ENCODE peak calls at places on chromosomes 13 and 19, in nine cellular contexts. H is tibial nerve, D is ovary, I is A549, R is body of pancreas, Q is spleen, K is transverse colon, Y is breast epithelium, M is thyroid gland. O is an unnamed sample.
A peak's percentile ranks its signal among the peaks of the same experiment; 100 is the strongest.

GRCh38 chr13:37870895-37871550 is 1.5 kb upstream of the TRPC4 start:
- DNase-seq in H (no peak), D (no peak), I (no peak), R (no peak), Q (no peak), K (no peak), Y (no peak), M (no peak), O (no peak)

GRCh38 chr19:17706750-17707181 is 12.5 kb upstream of the MAP1S start:
- DNase-seq in H (no peak), D (no peak), I (no peak), R (no peak), Q (no peak), K (no peak), Y (no peak), M (no peak), O (no peak)

GRCh38 chr19:6730153-6730804 is 7.1 kb downstream of the GPR108 start:
- DNase-seq in H (peak; percentile 86), D (peak; percentile 89), I (peak; percentile 49), R (peak; percentile 78), Q (no peak), K (peak; percentile 94), Y (no peak), M (peak; percentile 31), O (no peak)

GRCh38 chr19:44988896-44989563 is 12.2 kb upstream of the RELB start:
- DNase-seq in H (peak; percentile 24), D (peak; percentile 69), I (peak; percentile 85), R (peak; percentile 69), Q (peak; percentile 89), K (peak; percentile 80), Y (no peak), M (peak; percentile 57), O (peak; percentile 68)

GRCh38 chr19:7605490-7606222 is 10.0 kb downstream of the CAMSAP3 start:
- DNase-seq in H (no peak), D (no peak), I (no peak), R (no peak), Q (no peak), K (no peak), Y (no peak), M (no peak), O (no peak)

GRCh38 chr13:80048802-80049201 is 292.1 kb downstream of the SPRY2 start:
- DNase-seq in H (peak; percentile 70), D (peak; percentile 59), I (peak; percentile 11), R (peak; percentile 44), Q (peak; percentile 84), K (peak; percentile 59), Y (no peak), M (peak; percentile 86), O (peak; percentile 90)

GRCh38 chr13:44365008-44365407 is 8.6 kb upstream of the SERP2 start:
- DNase-seq in H (no peak), D (no peak), I (no peak), R (no peak), Q (no peak), K (no peak), Y (no peak), M (no peak), O (no peak)

GRCh38 chr13:94195715-94196114 is 283.8 kb downstream of the DCT start:
- DNase-seq in H (no peak), D (no peak), I (no peak), R (no peak), Q (no peak), K (no peak), Y (no peak), M (no peak), O (no peak)

GRCh38 chr13:79406597-79406908 is 498 bp upstream of the RBM26 start:
- DNase-seq in H (no peak), D (no peak), I (no peak), R (no peak), Q (no peak), K (no peak), Y (no peak), M (no peak), O (no peak)

GRCh38 chr19:46355991-46356669 is 9.2 kb downstream of the PPP5C start:
- DNase-seq in H (no peak), D (no peak), I (no peak), R (no peak), Q (no peak), K (no peak), Y (no peak), M (no peak), O (no peak)

GRCh38 chr19:55962186-55962585 is 14.6 kb downstream of the NLRP8 start:
- DNase-seq in H (no peak), D (no peak), I (no peak), R (no peak), Q (no peak), K (no peak), Y (no peak), M (no peak), O (no peak)

GRCh38 chr19:45376045-45376724 is 5.8 kb upstream of the ERCC2 start:
- DNase-seq in H (no peak), D (no peak), I (peak; percentile 64), R (peak; percentile 54), Q (no peak), K (no peak), Y (no peak), M (peak; percentile 96), O (peak; percentile 66)

GRCh38 chr19:47680858-47681332 is 32.3 kb upstream of the EHD2 start:
- DNase-seq in H (no peak), D (no peak), I (no peak), R (no peak), Q (no peak), K (no peak), Y (no peak), M (no peak), O (peak; percentile 46)

GRCh38 chr13:41139296-41139966 is 6.8 kb upstream of the KBTBD6 start:
- DNase-seq in H (no peak), D (no peak), I (no peak), R (no peak), Q (no peak), K (no peak), Y (no peak), M (no peak), O (no peak)

GRCh38 chr19:17949956-17950309 is 17.0 kb upstream of the KCNN1 start:
- DNase-seq in H (no peak), D (no peak), I (no peak), R (no peak), Q (peak; percentile 62), K (no peak), Y (no peak), M (no peak), O (no peak)

GRCh38 chr13:67277581-67277980 is 47.4 kb upstream of the PCDH9 start:
- DNase-seq in H (no peak), D (no peak), I (no peak), R (no peak), Q (no peak), K (no peak), Y (no peak), M (no peak), O (no peak)

DNA sequence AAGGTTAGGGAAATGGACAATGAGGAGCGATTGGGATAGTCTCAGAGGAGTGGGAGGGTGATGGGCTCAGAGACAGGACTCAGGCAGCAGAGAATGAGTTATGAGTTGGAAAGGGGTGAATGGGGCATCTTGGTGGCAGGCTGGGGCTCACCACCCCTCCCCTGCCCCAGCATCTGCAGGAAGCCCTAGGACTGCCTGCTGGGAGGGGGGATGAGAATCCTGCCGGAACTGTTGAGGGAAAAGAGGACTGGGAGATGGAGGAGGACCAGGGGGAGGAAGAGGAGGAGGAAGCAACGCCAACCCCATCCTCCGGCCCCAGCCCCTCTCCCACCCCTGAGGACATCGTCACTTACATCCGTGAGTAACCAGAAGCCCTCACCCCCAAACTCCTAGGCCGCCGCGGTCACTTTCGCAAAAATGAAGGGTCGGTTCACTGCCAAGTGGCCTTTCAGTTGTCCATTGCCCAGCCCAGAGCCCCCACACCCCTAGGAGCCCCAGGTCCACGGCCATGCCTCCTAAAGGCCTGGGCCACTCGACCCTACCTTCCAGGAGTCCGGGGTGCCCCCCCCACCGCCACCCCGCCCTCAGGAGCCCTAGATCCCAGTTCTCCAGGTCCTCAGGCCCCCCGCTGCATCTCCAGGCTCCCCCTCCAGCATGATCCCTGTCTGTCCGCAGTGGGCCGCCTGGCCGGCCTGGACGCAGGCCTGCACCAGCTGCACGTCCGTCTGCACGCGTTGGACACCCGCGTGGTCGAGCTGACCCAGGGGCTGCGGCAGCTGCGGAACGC is 764 bp downstream of the CLEC11A start:
- DNase-seq in H (no peak), D (no peak), I (no peak), R (no peak), Q (no peak), K (no peak), Y (no peak), M (no peak), O (no peak)
- H3K27ac ChIP-seq in H (peak overlapping the region; percentile 69), D (no peak overlapping the region), I (peak overlapping the region; percentile 86), R (peak overlapping the region; percentile 79), Q (no peak overlapping the region), K (peak overlapping the region; percentile 83), Y (peak overlapping the region; percentile 89), M (peak overlapping the region; percentile 34), O (peak overlapping the region; percentile 80)

GRCh38 chr19:54415901-54416621 is 797 bp downstream of the TTYH1 start:
- DNase-seq in H (no peak), D (no peak), I (no peak), R (no peak), Q (no peak), K (no peak), Y (no peak), M (no peak), O (no peak)
- H3K4me3 ChIP-seq in H (peak overlapping the region; percentile 21), D (no peak overlapping the region), I (no peak overlapping the region), R (no peak overlapping the region), Q (no peak overlapping the region), K (no peak overlapping the region), Y (no peak overlapping the region), M (no peak overlapping the region), O (peak overlapping the region; percentile 41)

GRCh38 chr19:51326216-51327065 is 15.0 kb downstream of the IGLON5 start:
- DNase-seq in H (no peak), D (no peak), I (no peak), R (no peak), Q (no peak), K (no peak), Y (no peak), M (no peak), O (no peak)
- TF ChIP-seq POLR2A in H (no peak), D (no peak), I (no peak), R (no peak), Q (no peak), K (no peak), Y (no peak), M (no peak), O (no peak)

GRCh38 chr19:38506375-38506722 is 72.9 kb downstream of the RYR1 start:
- DNase-seq in H (no peak), D (no peak), I (no peak), R (no peak), Q (no peak), K (no peak), Y (no peak), M (no peak), O (no peak)

GRCh38 chr19:38508507-38508906 is 75.0 kb downstream of the RYR1 start:
- DNase-seq in H (no peak), D (no peak), I (no peak), R (no peak), Q (no peak), K (no peak), Y (no peak), M (no peak), O (no peak)

GRCh38 chr19:38505958-38506357 is 72.5 kb downstream of the RYR1 start:
- DNase-seq in H (no peak), D (no peak), I (no peak), R (no peak), Q (no peak), K (no peak), Y (no peak), M (no peak), O (no peak)

GRCh38 chr19:38507551-38508127 is 74.1 kb downstream of the RYR1 start:
- DNase-seq in H (no peak), D (no peak), I (no peak), R (no peak), Q (no peak), K (no peak), Y (no peak), M (no peak), O (no peak)

GRCh38 chr19:38506723-38507550 is 73.4 kb downstream of the RYR1 start:
- DNase-seq in H (no peak), D (peak; percentile 98), I (peak; percentile 100), R (peak; percentile 27), Q (peak; percentile 94), K (peak; percentile 88), Y (no peak), M (no peak), O (peak; percentile 86)
- H3K27ac ChIP-seq in H (no peak overlapping the region), D (no peak overlapping the region), I (peak overlapping the region; percentile 75), R (no peak overlapping the region), Q (no peak overlapping the region), K (no peak overlapping the region), Y (no peak overlapping the region), M (no peak overlapping the region), O (no peak overlapping the region)

O was measured in heart left ventricle.